ENCODE peak calls at places on chromosomes 2 and 18, in eight cellular contexts. B, I, H, M, R, U, X and J are unnamed samples.

GRCh38 chr2:176106636-176107539 is at the start of gene HOXD11:
- DNase-seq in B (no peak), I (peak), H (no peak), M (peak), R (peak), U (no peak), X (peak), J (no peak)

GRCh38 chr2:197266477-197266876 is 44.1 kb downstream of the ANKRD44 start:
- DNase-seq in B (no peak), I (no peak), H (no peak), M (no peak), R (no peak), U (no peak), X (no peak), J (no peak)

GRCh38 chr18:8730080-8730827 is 24.9 kb downstream of the MTCL1 start:
- DNase-seq in B (no peak), I (peak), H (peak), M (no peak), R (no peak), U (no peak), X (peak), J (no peak)

GRCh38 chr2:144835634-144836351 is 315.9 kb upstream of the ZEB2 start:
- DNase-seq in B (no peak), I (no peak), H (peak), M (no peak), R (no peak), U (no peak), X (peak), J (no peak)

GRCh38 chr18:31978616-31979015 is 35.7 kb upstream of the TRAPPC8 start:
- DNase-seq in B (no peak), I (no peak), H (no peak), M (no peak), R (no peak), U (no peak), X (no peak), J (no peak)

GRCh38 chr18:25284861-25285574 is 66.9 kb downstream of the ZNF521 start:
- DNase-seq in B (no peak), I (no peak), H (no peak), M (no peak), R (peak), U (no peak), X (no peak), J (no peak)

GRCh38 chr2:220499281-220499680 is 871.9 kb downstream of the SLC4A3 start:
- DNase-seq in B (no peak), I (no peak), H (no peak), M (no peak), R (peak), U (no peak), X (peak), J (no peak)

GRCh38 chr18:13558132-13558531 is 168.2 kb downstream of the FAM210A start:
- DNase-seq in B (peak), I (no peak), H (peak), M (no peak), R (no peak), U (peak), X (peak), J (no peak)

GRCh38 chr2:75055820-75056675 is 97.6 kb downstream of the POLE4 start:
- DNase-seq in B (peak), I (no peak), H (no peak), M (no peak), R (no peak), U (no peak), X (no peak), J (no peak)

GRCh38 chr2:187377335-187377734 is 70.7 kb downstream of the CALCRL start:
- DNase-seq in B (no peak), I (no peak), H (no peak), M (no peak), R (no peak), U (no peak), X (no peak), J (no peak)

GRCh38 chr2:186544255-186544675 is 45.6 kb upstream of the ITGAV start:
- DNase-seq in B (no peak), I (no peak), H (peak), M (no peak), R (no peak), U (no peak), X (peak), J (no peak)

GRCh38 chr2:137007905-137008399 is 242.6 kb downstream of the THSD7B start:
- DNase-seq in B (no peak), I (no peak), H (no peak), M (no peak), R (no peak), U (no peak), X (no peak), J (no peak)

GRCh38 chr2:43105586-43106562 is 120.5 kb downstream of the ZFP36L2 start:
- DNase-seq in B (no peak), I (peak), H (peak), M (no peak), R (peak), U (no peak), X (no peak), J (no peak)

GRCh38 chr2:170485254-170485653 is 229.9 kb upstream of the SP5 start:
- DNase-seq in B (no peak), I (peak), H (no peak), M (no peak), R (no peak), U (no peak), X (no peak), J (no peak)

GRCh38 chr2:236912316-236913153 is 173.2 kb upstream of the COPS8 start:
- DNase-seq in B (no peak), I (no peak), H (no peak), M (no peak), R (no peak), U (no peak), X (no peak), J (no peak)

GRCh38 chr2:129767987-129768386 is 211.5 kb upstream of the RAB6C start:
- DNase-seq in B (no peak), I (no peak), H (no peak), M (no peak), R (no peak), U (no peak), X (no peak), J (no peak)

GRCh38 chr2:189874571-189875320 is 90.5 kb downstream of the PMS1 start:
- DNase-seq in B (no peak), I (no peak), H (no peak), M (no peak), R (no peak), U (no peak), X (no peak), J (no peak)

GRCh38 chr2:128727914-128728313 is 409.2 kb upstream of the HS6ST1 start:
- DNase-seq in B (no peak), I (no peak), H (no peak), M (no peak), R (no peak), U (no peak), X (peak), J (no peak)

GRCh38 chr2:173124441-173124840 is 48.8 kb downstream of the MAP3K20 start:
- DNase-seq in B (no peak), I (no peak), H (no peak), M (no peak), R (no peak), U (no peak), X (peak), J (no peak)

GRCh38 chr2:206083602-206084467 is 2.1 kb downstream of the INO80D start:
- DNase-seq in B (peak), I (peak), H (no peak), M (no peak), R (no peak), U (no peak), X (no peak), J (no peak)

GRCh38 chr2:12910431-12910830 is 193.7 kb downstream of the TRIB2 start:
- DNase-seq in B (no peak), I (no peak), H (no peak), M (no peak), R (no peak), U (no peak), X (no peak), J (no peak)

GRCh38 chr2:238243496-238244076 is 3.7 kb upstream of the HES6 start:
- DNase-seq in B (no peak), I (no peak), H (no peak), M (peak), R (no peak), U (peak), X (no peak), J (no peak)

GRCh38 chr2:11121099-11121822 is 34.0 kb upstream of the SLC66A3 start:
- DNase-seq in B (no peak), I (no peak), H (no peak), M (no peak), R (no peak), U (no peak), X (no peak), J (no peak)

GRCh38 chr2:23065936-23066335 is 319.0 kb upstream of the KLHL29 start:
- DNase-seq in B (no peak), I (no peak), H (no peak), M (no peak), R (no peak), U (no peak), X (no peak), J (no peak)

GRCh38 chr2:164906947-164907346 is 48.4 kb downstream of the SLC38A11 start:
- DNase-seq in B (no peak), I (no peak), H (no peak), M (no peak), R (no peak), U (no peak), X (no peak), J (no peak)
- TF ChIP-seq CTCF in B (no peak), I (no peak), H (no peak), M (no peak), R (no peak), U (no peak), X (no peak), J (no peak)

DNA sequence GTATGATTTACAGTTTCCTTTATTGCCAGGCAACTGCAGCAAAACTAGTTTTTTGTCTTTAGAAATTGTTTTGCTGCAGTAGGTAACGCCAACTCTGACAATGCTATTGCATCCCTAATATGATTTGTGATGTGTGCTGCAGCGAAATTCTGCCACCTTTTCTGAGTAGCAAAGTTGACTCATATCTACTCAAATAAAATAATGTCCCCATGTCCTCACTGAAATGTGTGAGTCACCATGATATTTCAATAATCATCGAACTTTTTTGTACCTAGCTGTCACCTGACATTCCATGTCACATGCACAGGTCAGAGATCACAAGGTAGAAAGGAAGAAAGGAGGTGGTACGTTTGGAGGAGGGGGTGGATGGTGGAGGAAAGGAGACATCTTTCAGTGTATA is 205.0 kb downstream of the RAD51AP2 start:
- DNase-seq in B (no peak), I (no peak), H (no peak), M (no peak), R (no peak), U (no peak), X (no peak), J (no peak)
- TF ChIP-seq CTCF in B (no peak), I (no peak), H (no peak), M (no peak), R (no peak), U (no peak), X (no peak), J (no peak)

GRCh38 chr2:150484461-150484931 is 3.0 kb downstream of the RND3 start:
- DNase-seq in B (no peak), I (no peak), H (no peak), M (no peak), R (no peak), U (no peak), X (no peak), J (no peak)

GRCh38 chr2:150485871-150486538 is 1.5 kb downstream of the RND3 start:
- DNase-seq in B (no peak), I (peak), H (peak), M (peak), R (peak), U (peak), X (peak), J (no peak)

GRCh38 chr2:150486539-150487484 is 655 bp downstream of the RND3 start:
- DNase-seq in B (no peak), I (peak), H (no peak), M (no peak), R (peak), U (peak), X (no peak), J (no peak)

GRCh38 chr2:150484006-150484405 is 3.5 kb downstream of the RND3 start:
- DNase-seq in B (no peak), I (no peak), H (no peak), M (no peak), R (no peak), U (no peak), X (no peak), J (no peak)

GRCh38 chr2:150485114-150485870 is 2.2 kb downstream of the RND3 start:
- DNase-seq in B (peak), I (peak), H (no peak), M (peak), R (peak), U (peak), X (peak), J (no peak)
- TF ChIP-seq CTCF in B (peak), I (no peak), H (no peak), M (no peak), R (no peak), U (no peak), X (no peak), J (no peak)

GRCh38 chr2:207692206-207693065 is 19.0 kb upstream of the CCNYL1 start:
- DNase-seq in B (no peak), I (peak), H (peak), M (no peak), R (no peak), U (no peak), X (no peak), J (no peak)
- TF ChIP-seq CTCF in B (peak), I (peak), H (peak), M (no peak), R (no peak), U (no peak), X (no peak), J (peak)

DNA sequence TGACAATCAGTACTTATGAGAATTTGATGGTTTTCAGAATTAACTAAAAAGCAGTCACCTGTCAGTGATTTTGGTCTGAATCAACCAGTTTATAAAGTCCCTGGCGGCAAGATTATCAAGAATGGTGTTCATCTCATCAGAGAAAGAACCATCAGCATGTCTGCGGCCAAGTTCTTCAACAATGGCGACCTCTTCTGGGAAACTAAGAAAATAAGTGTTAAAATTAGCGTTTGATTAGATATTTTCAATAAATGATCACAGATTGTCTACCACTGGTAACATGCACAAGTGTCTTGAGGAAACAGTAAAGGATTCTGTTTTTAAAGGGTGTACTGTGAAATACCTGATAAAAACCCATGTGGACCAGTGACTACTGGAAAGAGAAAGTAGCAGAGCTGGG is 8.1 kb downstream of the GCG start:
- DNase-seq in B (no peak), I (no peak), H (no peak), M (no peak), R (no peak), U (no peak), X (no peak), J (no peak)
- TF ChIP-seq CTCF in B (no peak), I (no peak), H (no peak), M (no peak), R (no peak), U (no peak), X (no peak), J (no peak)

DNA sequence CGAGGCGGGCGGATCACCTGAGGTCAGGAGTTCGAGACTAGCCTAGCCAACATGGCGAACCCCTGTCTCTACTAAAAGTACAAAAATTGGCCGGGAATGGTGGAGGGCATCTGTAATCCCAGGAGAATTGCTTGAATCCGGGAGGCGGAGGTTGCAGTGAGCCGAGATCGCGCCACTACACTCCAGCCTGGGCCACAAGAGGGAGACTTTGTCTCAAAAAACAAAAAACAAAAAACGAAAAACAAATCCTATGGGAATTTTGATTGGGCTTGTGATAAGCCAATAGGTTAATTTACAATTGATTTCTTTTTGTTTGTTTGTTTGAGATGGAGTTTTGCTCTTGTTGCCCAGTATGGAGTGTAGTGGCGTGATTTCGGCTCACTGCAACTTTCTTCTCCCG is 24.2 kb upstream of the TOGARAM2 start:
- DNase-seq in B (no peak), I (no peak), H (peak), M (no peak), R (no peak), U (no peak), X (no peak), J (no peak)
- TF ChIP-seq CTCF in B (peak), I (no peak), H (peak), M (peak), R (no peak), U (no peak), X (peak), J (no peak)